ENCODE peak calls at places on chromosomes 13 and 19, in seven cellular contexts. One of them, this sample, is unnamed.

GRCh38 chr13:23771966-23772365 is 117.2 kb downstream of the MIPEP start:
- DNase-seq in IMR-90: no peak
- DNase-seq in H1: no peak
- DNase-seq in mesendoderm: no peak
- DNase-seq in neuronal stem cell: no peak
- DNase-seq in H9: no peak
- DNase-seq in mesenchymal stem cell: no peak
- DNase-seq in this sample: peak; percentile 66

GRCh38 chr19:14023404-14024235 is 4.3 kb upstream of the RLN3 start:
- DNase-seq in IMR-90: peak; percentile 44
- DNase-seq in H1: peak; percentile 78
- DNase-seq in mesenchymal stem cell: peak; percentile 73
- DNase-seq in mesendoderm: peak; percentile 92
- DNase-seq in H9: peak; percentile 85
- DNase-seq in neuronal stem cell: no peak
- DNase-seq in this sample: no peak

GRCh38 chr13:103883152-103883551 is 816.9 kb upstream of the SLC10A2 start:
- DNase-seq in H1: peak; percentile 59
- DNase-seq in mesenchymal stem cell: peak; percentile 96
- DNase-seq in neuronal stem cell: peak; percentile 67
- DNase-seq in IMR-90: peak; percentile 95
- DNase-seq in mesendoderm: peak; percentile 94
- DNase-seq in H9: peak; percentile 81
- DNase-seq in this sample: peak; percentile 74

GRCh38 chr13:68927387-68928026 is 1180.1 kb upstream of the ATXN8OS start:
- DNase-seq in H9: peak; percentile 78
- DNase-seq in IMR-90: no peak
- DNase-seq in neuronal stem cell: peak; percentile 54
- DNase-seq in H1: no peak
- DNase-seq in mesendoderm: peak; percentile 94
- DNase-seq in mesenchymal stem cell: peak; percentile 39
- DNase-seq in this sample: peak; percentile 40

GRCh38 chr19:58555920-58556632 is 1.2 kb upstream of the CHMP2A start:
- DNase-seq in IMR-90: no peak
- DNase-seq in mesenchymal stem cell: no peak
- DNase-seq in H1: no peak
- DNase-seq in H9: no peak
- DNase-seq in neuronal stem cell: no peak
- DNase-seq in mesendoderm: no peak
- DNase-seq in this sample: no peak

GRCh38 chr13:21014666-21015170 is 46.7 kb downstream of the LATS2 start:
- DNase-seq in neuronal stem cell: no peak
- DNase-seq in IMR-90: peak; percentile 91
- DNase-seq in mesenchymal stem cell: peak; percentile 87
- DNase-seq in mesendoderm: no peak
- DNase-seq in H9: no peak
- DNase-seq in H1: no peak
- DNase-seq in this sample: no peak

GRCh38 chr13:98141509-98141908 is 1.4 kb upstream of the FARP1 start:
- DNase-seq in mesenchymal stem cell: no peak
- DNase-seq in mesendoderm: peak; percentile 74
- DNase-seq in H9: no peak
- DNase-seq in IMR-90: no peak
- DNase-seq in neuronal stem cell: no peak
- DNase-seq in H1: no peak
- DNase-seq in this sample: no peak

GRCh38 chr19:30479231-30479630 is 107.0 kb downstream of the ZNF536 start:
- DNase-seq in mesendoderm: no peak
- DNase-seq in mesenchymal stem cell: no peak
- DNase-seq in H1: no peak
- DNase-seq in IMR-90: no peak
- DNase-seq in neuronal stem cell: no peak
- DNase-seq in H9: no peak
- DNase-seq in this sample: peak; percentile 38

GRCh38 chr19:33811736-33812387 is 15.2 kb downstream of the KCTD15 start:
- DNase-seq in H9: no peak
- DNase-seq in IMR-90: peak; percentile 19
- DNase-seq in neuronal stem cell: no peak
- DNase-seq in H1: no peak
- DNase-seq in mesenchymal stem cell: no peak
- DNase-seq in mesendoderm: no peak
- DNase-seq in this sample: no peak

GRCh38 chr19:39236527-39236926 is 8.3 kb downstream of the IFNL3 start:
- DNase-seq in H9: no peak
- DNase-seq in mesenchymal stem cell: no peak
- DNase-seq in IMR-90: no peak
- DNase-seq in mesendoderm: no peak
- DNase-seq in neuronal stem cell: no peak
- DNase-seq in H1: no peak
- DNase-seq in this sample: no peak

GRCh38 chr13:98083507-98083906 is 59.4 kb upstream of the FARP1 start:
- DNase-seq in H1: no peak
- DNase-seq in IMR-90: peak; percentile 98
- DNase-seq in mesendoderm: no peak
- DNase-seq in neuronal stem cell: no peak
- DNase-seq in mesenchymal stem cell: peak; percentile 86
- DNase-seq in H9: no peak
- DNase-seq in this sample: peak; percentile 76

GRCh38 chr19:10927691-10928562 is 512 bp downstream of the YIPF2 start:
- DNase-seq in mesendoderm: no peak
- DNase-seq in H9: no peak
- DNase-seq in IMR-90: no peak
- DNase-seq in H1: no peak
- DNase-seq in mesenchymal stem cell: no peak
- DNase-seq in neuronal stem cell: no peak
- DNase-seq in this sample: no peak

GRCh38 chr19:17522988-17523872 is 11.8 kb downstream of the PGLS start:
- DNase-seq in mesenchymal stem cell: no peak
- DNase-seq in IMR-90: no peak
- DNase-seq in H9: no peak
- DNase-seq in neuronal stem cell: no peak
- DNase-seq in H1: no peak
- DNase-seq in mesendoderm: no peak
- DNase-seq in this sample: no peak

GRCh38 chr13:67841071-67841470 is 610.9 kb upstream of the PCDH9 start:
- DNase-seq in mesendoderm: peak; percentile 63
- DNase-seq in H1: peak; percentile 66
- DNase-seq in IMR-90: no peak
- DNase-seq in mesenchymal stem cell: no peak
- DNase-seq in H9: peak; percentile 76
- DNase-seq in neuronal stem cell: no peak
- DNase-seq in this sample: no peak

GRCh38 chr19:18541258-18541991 is 1.9 kb downstream of the FKBP8 start:
- DNase-seq in neuronal stem cell: no peak
- DNase-seq in H1: no peak
- DNase-seq in IMR-90: no peak
- DNase-seq in H9: no peak
- DNase-seq in mesenchymal stem cell: peak; percentile 32
- DNase-seq in mesendoderm: no peak
- DNase-seq in this sample: peak; percentile 92

GRCh38 chr19:49498475-49498874 is 2.2 kb downstream of the RPS11 start:
- DNase-seq in H9: no peak
- DNase-seq in mesenchymal stem cell: no peak
- DNase-seq in H1: no peak
- DNase-seq in neuronal stem cell: no peak
- DNase-seq in mesendoderm: no peak
- DNase-seq in IMR-90: no peak
- DNase-seq in this sample: no peak

GRCh38 chr19:9362905-9363304 is at the start of gene ZNF177:
- DNase-seq in IMR-90: no peak
- DNase-seq in H1: no peak
- DNase-seq in mesenchymal stem cell: no peak
- DNase-seq in neuronal stem cell: no peak
- DNase-seq in mesendoderm: no peak
- DNase-seq in H9: no peak
- DNase-seq in this sample: no peak

GRCh38 chr13:29502391-29503008 is 93.0 kb downstream of the SLC7A1 start:
- DNase-seq in IMR-90: no peak
- DNase-seq in mesenchymal stem cell: no peak
- DNase-seq in H1: no peak
- DNase-seq in neuronal stem cell: no peak
- DNase-seq in mesendoderm: no peak
- DNase-seq in H9: no peak
- DNase-seq in this sample: peak; percentile 37
- H2BK120ac ChIP-seq in IMR-90: no peak overlapping the region
- H2BK120ac ChIP-seq in mesenchymal stem cell: no peak overlapping the region
- H2BK120ac ChIP-seq in H1: no peak overlapping the region
- H2BK120ac ChIP-seq in neuronal stem cell: no peak overlapping the region
- H2BK120ac ChIP-seq in mesendoderm: no peak overlapping the region
- H2BK120ac ChIP-seq in H9: no peak overlapping the region
- H2BK120ac ChIP-seq in this sample: no peak overlapping the region

DNA sequence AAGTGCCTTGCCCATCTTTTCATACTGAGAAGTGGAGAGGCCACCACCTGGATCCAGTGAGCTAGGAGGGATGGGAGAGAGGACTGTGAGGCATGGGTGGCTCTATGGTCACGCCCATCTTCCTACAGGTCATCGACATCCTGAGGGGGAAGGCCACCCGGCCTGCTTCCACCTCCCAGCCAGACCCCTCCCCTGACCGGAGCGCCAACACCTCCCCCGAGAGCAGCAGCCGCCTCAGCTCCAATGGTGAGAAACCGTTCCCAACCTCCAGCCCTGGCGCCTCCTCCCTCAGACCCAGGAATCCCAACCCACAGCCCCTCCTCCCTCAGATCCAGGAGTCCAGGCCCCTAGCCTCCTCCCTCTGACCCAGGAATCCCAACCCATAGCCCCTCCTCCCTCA is 10.1 kb downstream of the BCL3 start:
- DNase-seq in mesenchymal stem cell: peak; percentile 51
- DNase-seq in mesendoderm: peak; percentile 78
- DNase-seq in IMR-90: no peak
- DNase-seq in neuronal stem cell: no peak
- DNase-seq in H1: peak; percentile 78
- DNase-seq in H9: peak; percentile 89
- DNase-seq in this sample: peak; percentile 71
- H3K27ac ChIP-seq in mesenchymal stem cell: no peak overlapping the region
- H3K27ac ChIP-seq in mesendoderm: no peak overlapping the region
- H3K27ac ChIP-seq in IMR-90: peak overlapping the region; percentile 30
- H3K27ac ChIP-seq in neuronal stem cell: no peak overlapping the region
- H3K27ac ChIP-seq in H1: no peak overlapping the region
- H3K27ac ChIP-seq in H9: no peak overlapping the region
- H3K27ac ChIP-seq in this sample: no peak overlapping the region

GRCh38 chr13:58926858-58927257 is 1236.9 kb downstream of the DIAPH3 start:
- DNase-seq in H9: no peak
- DNase-seq in IMR-90: no peak
- DNase-seq in mesendoderm: no peak
- DNase-seq in neuronal stem cell: no peak
- DNase-seq in mesenchymal stem cell: no peak
- DNase-seq in H1: no peak
- DNase-seq in this sample: no peak
- H2BK120ac ChIP-seq in H9: no peak overlapping the region
- H2BK120ac ChIP-seq in IMR-90: no peak overlapping the region
- H2BK120ac ChIP-seq in mesendoderm: no peak overlapping the region
- H2BK120ac ChIP-seq in neuronal stem cell: no peak overlapping the region
- H2BK120ac ChIP-seq in mesenchymal stem cell: no peak overlapping the region
- H2BK120ac ChIP-seq in H1: no peak overlapping the region
- H2BK120ac ChIP-seq in this sample: no peak overlapping the region

GRCh38 chr19:50717891-50718254 is 1.7 kb downstream of the SHANK1 start:
- DNase-seq in H1: peak; percentile 69
- DNase-seq in mesendoderm: peak; percentile 57
- DNase-seq in neuronal stem cell: no peak
- DNase-seq in H9: no peak
- DNase-seq in mesenchymal stem cell: no peak
- DNase-seq in IMR-90: no peak
- DNase-seq in this sample: no peak
- H3K27ac ChIP-seq in H1: no peak overlapping the region
- H3K27ac ChIP-seq in mesendoderm: no peak overlapping the region
- H3K27ac ChIP-seq in neuronal stem cell: no peak overlapping the region
- H3K27ac ChIP-seq in H9: no peak overlapping the region
- H3K27ac ChIP-seq in mesenchymal stem cell: no peak overlapping the region
- H3K27ac ChIP-seq in IMR-90: no peak overlapping the region
- H3K27ac ChIP-seq in this sample: no peak overlapping the region

DNA sequence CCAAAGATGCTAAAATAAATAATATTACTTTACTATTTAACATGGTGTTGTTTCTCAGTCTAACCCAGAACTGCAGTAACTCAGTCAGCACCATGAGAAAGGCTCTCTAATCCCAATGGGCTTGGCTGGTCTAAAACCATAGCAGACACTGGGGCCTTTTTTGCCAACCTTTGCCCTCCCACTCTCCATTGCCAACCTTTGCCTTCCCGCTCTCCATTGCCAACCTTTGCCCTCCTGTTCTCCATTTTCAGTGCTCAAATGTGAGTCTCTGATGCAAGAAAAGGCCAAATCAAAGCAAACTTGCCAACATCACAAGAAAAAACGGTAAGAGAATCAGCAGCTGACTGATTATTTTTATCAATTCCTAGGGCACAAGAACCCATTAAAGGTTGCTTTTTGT is 1681.2 kb downstream of the SLITRK5 start:
- DNase-seq in mesendoderm: no peak
- DNase-seq in mesenchymal stem cell: no peak
- DNase-seq in neuronal stem cell: no peak
- DNase-seq in H1: no peak
- DNase-seq in IMR-90: no peak
- DNase-seq in H9: no peak
- DNase-seq in this sample: no peak
- H2BK120ac ChIP-seq in mesendoderm: no peak overlapping the region
- H2BK120ac ChIP-seq in mesenchymal stem cell: no peak overlapping the region
- H2BK120ac ChIP-seq in neuronal stem cell: no peak overlapping the region
- H2BK120ac ChIP-seq in H1: no peak overlapping the region
- H2BK120ac ChIP-seq in IMR-90: no peak overlapping the region
- H2BK120ac ChIP-seq in H9: no peak overlapping the region
- H2BK120ac ChIP-seq in this sample: no peak overlapping the region

GRCh38 chr19:3053218-3053621 is 9.1 kb downstream of the TLE5 start:
- DNase-seq in mesenchymal stem cell: no peak
- DNase-seq in mesendoderm: no peak
- DNase-seq in IMR-90: no peak
- DNase-seq in H9: no peak
- DNase-seq in neuronal stem cell: no peak
- DNase-seq in H1: peak; percentile 55
- DNase-seq in this sample: no peak
- H3K27ac ChIP-seq in mesenchymal stem cell: no peak overlapping the region
- H3K27ac ChIP-seq in mesendoderm: no peak overlapping the region
- H3K27ac ChIP-seq in IMR-90: no peak overlapping the region
- H3K27ac ChIP-seq in H9: no peak overlapping the region
- H3K27ac ChIP-seq in neuronal stem cell: no peak overlapping the region
- H3K27ac ChIP-seq in H1: no peak overlapping the region
- H3K27ac ChIP-seq in this sample: no peak overlapping the region

GRCh38 chr19:6333439-6333838 is at the start of gene ACER1:
- DNase-seq in IMR-90: no peak
- DNase-seq in H1: no peak
- DNase-seq in H9: no peak
- DNase-seq in mesenchymal stem cell: no peak
- DNase-seq in neuronal stem cell: no peak
- DNase-seq in mesendoderm: no peak
- DNase-seq in this sample: peak; percentile 76
- H2BK120ac ChIP-seq in IMR-90: no peak within 1 kb of the TSS
- H2BK120ac ChIP-seq in H1: no peak within 1 kb of the TSS
- H2BK120ac ChIP-seq in H9: no peak within 1 kb of the TSS
- H2BK120ac ChIP-seq in mesenchymal stem cell: no peak within 1 kb of the TSS
- H2BK120ac ChIP-seq in neuronal stem cell: no peak within 1 kb of the TSS
- H2BK120ac ChIP-seq in mesendoderm: no peak within 1 kb of the TSS
- H2BK120ac ChIP-seq in this sample: no peak within 1 kb of the TSS

DNA sequence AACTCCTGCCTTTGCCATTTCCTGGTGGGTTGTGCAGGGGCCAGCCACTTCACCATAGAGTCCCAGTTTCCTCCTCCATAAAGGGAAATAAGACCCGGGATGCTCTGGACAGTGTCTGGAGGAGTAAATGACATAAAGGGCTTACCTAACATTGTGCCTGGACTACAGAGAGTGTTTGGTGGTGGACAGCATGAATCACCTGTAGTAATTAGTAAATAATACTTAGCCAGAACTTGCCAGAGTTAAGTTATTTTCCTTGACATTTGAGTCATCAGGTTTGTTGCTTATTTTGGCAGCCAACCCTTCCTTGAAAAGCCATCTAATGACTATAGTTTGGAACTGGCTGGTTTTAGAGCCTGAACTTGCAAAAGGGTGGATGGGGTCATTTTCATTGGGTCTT is 159.2 kb downstream of the SLC7A1 start:
- DNase-seq in neuronal stem cell: no peak
- DNase-seq in IMR-90: peak; percentile 70
- DNase-seq in H9: no peak
- DNase-seq in H1: no peak
- DNase-seq in mesendoderm: no peak
- DNase-seq in mesenchymal stem cell: peak; percentile 66
- DNase-seq in this sample: no peak
- H3K27ac ChIP-seq in neuronal stem cell: no peak overlapping the region
- H3K27ac ChIP-seq in IMR-90: no peak overlapping the region
- H3K27ac ChIP-seq in H9: no peak overlapping the region
- H3K27ac ChIP-seq in H1: no peak overlapping the region
- H3K27ac ChIP-seq in mesendoderm: no peak overlapping the region
- H3K27ac ChIP-seq in mesenchymal stem cell: no peak overlapping the region
- H3K27ac ChIP-seq in this sample: peak overlapping the region; percentile 87

This sample was measured in trophoblast cell.